ENCODE peak calls at places on chromosomes 6 and 20, in nine cellular contexts. R is KBM-7; D is activated CD8-positive, alpha-beta memory T cell treated with anti-CD3 and anti-CD28 coated beads, Interleukin-2, amount 50 U/mL, for 48 hours; P is neural crest cell; J is nucleus accumbens; Q is NCI-H2029; G is astrocyte; E is transverse colon; V is activated CD4-positive, alpha-beta T cell treated with anti-CD3 and anti-CD28 coated beads, Interleukin-2, amount 50 U/mL, for 1 hour. B is an unnamed sample.

GRCh38 chr6:127483399-127484055 is 24.3 kb upstream of the KIAA0408 start:
- DNase-seq in R (no peak), D (no peak), P (no peak), J (no peak), Q (no peak), G (no peak), E (no peak), V (no peak), B (no peak)

GRCh38 chr20:59032713-59033059 is 551 bp upstream of the ATP5F1E start:
- DNase-seq in R (no peak), D (no peak), P (no peak), J (no peak), Q (no peak), G (no peak), E (no peak), V (no peak), B (peak; percentile 26)

GRCh38 chr20:25695532-25696383 is 895 bp downstream of the ZNF337 start:
- DNase-seq in R (peak; percentile 24), D (no peak), P (no peak), J (no peak), Q (no peak), G (no peak), E (peak; percentile 22), V (no peak), B (no peak)

GRCh38 chr6:39357998-39358686 is 35.6 kb upstream of the KCNK16 start:
- DNase-seq in R (no peak), D (no peak), P (no peak), J (no peak), Q (peak; percentile 79), G (peak; percentile 39), E (peak; percentile 40), V (no peak), B (peak; percentile 76)

GRCh38 chr20:34475979-34476736 is 40.1 kb upstream of the DYNLRB1 start:
- DNase-seq in R (peak; percentile 44), D (peak; percentile 65), P (no peak), J (peak; percentile 30), Q (no peak), G (no peak), E (peak; percentile 44), V (peak; percentile 26), B (no peak)

GRCh38 chr20:53387983-53388675 is 205.5 kb downstream of the ZNF217 start:
- DNase-seq in R (no peak), D (no peak), P (no peak), J (no peak), Q (no peak), G (no peak), E (no peak), V (peak; percentile 15), B (no peak)

GRCh38 chr6:7042056-7042653 is 65.6 kb upstream of the RREB1 start:
- DNase-seq in R (peak; percentile 69), D (no peak), P (no peak), J (no peak), Q (no peak), G (peak; percentile 17), E (peak; percentile 25), V (no peak), B (no peak)

GRCh38 chr6:158852312-158853071 is 33.3 kb upstream of the EZR start:
- DNase-seq in R (no peak), D (peak; percentile 56), P (no peak), J (no peak), Q (no peak), G (no peak), E (no peak), V (no peak), B (no peak)

GRCh38 chr6:46947497-46947896 is 25.8 kb upstream of the ADGRF5 start:
- DNase-seq in R (no peak), D (no peak), P (no peak), J (no peak), Q (no peak), G (no peak), E (no peak), V (no peak), B (no peak)

GRCh38 chr6:33965766-33966165 is 162.0 kb upstream of the MLN start:
- DNase-seq in R (no peak), D (no peak), P (no peak), J (no peak), Q (no peak), G (no peak), E (no peak), V (no peak), B (no peak)

GRCh38 chr6:144334150-144334708 is 49.1 kb downstream of the UTRN start:
- DNase-seq in R (peak; percentile 84), D (peak; percentile 77), P (no peak), J (no peak), Q (peak; percentile 45), G (no peak), E (peak; percentile 65), V (peak; percentile 60), B (no peak)

GRCh38 chr20:37526238-37526838 is 1.3 kb downstream of the BLCAP start:
- DNase-seq in R (peak; percentile 71), D (no peak), P (no peak), J (no peak), Q (no peak), G (peak; percentile 27), E (peak; percentile 33), V (no peak), B (no peak)

GRCh38 chr6:134551245-134551960 is 233.5 kb upstream of the SGK1 start:
- DNase-seq in R (no peak), D (no peak), P (no peak), J (no peak), Q (no peak), G (peak; percentile 92), E (no peak), V (no peak), B (no peak)

GRCh38 chr6:107275330-107275865 is 160.1 kb upstream of the BEND3 start:
- DNase-seq in R (no peak), D (no peak), P (no peak), J (no peak), Q (no peak), G (no peak), E (no peak), V (no peak), B (peak; percentile 9)

GRCh38 chr20:18585134-18585533 is 2.7 kb upstream of the DTD1 start:
- DNase-seq in R (no peak), D (no peak), P (no peak), J (no peak), Q (no peak), G (peak; percentile 22), E (no peak), V (no peak), B (peak; percentile 48)